ENCODE peak calls at places on chromosomes 7 and 10, in five cellular contexts. One of them, this sample, is unnamed.

GRCh38 chr7:29315302-29316270 is 121.0 kb downstream of the CHN2 start:
- DNase-seq in PC-9: no peak
- DNase-seq in esophagus muscularis mucosa: no peak
- DNase-seq in prostate gland: no peak
- DNase-seq in left ventricle myocardium inferior: no peak
- DNase-seq in this sample: no peak

GRCh38 chr7:130615583-130615982 is 53.0 kb downstream of the COPG2 start:
- DNase-seq in left ventricle myocardium inferior: no peak
- DNase-seq in PC-9: no peak
- DNase-seq in esophagus muscularis mucosa: no peak
- DNase-seq in prostate gland: no peak
- DNase-seq in this sample: no peak

GRCh38 chr10:129656642-129657041 is 189.6 kb downstream of the MGMT start:
- DNase-seq in left ventricle myocardium inferior: no peak
- DNase-seq in prostate gland: no peak
- DNase-seq in esophagus muscularis mucosa: peak; percentile 62
- DNase-seq in PC-9: no peak
- DNase-seq in this sample: no peak

GRCh38 chr7:69585169-69585568 is 13.1 kb upstream of the AUTS2 start:
- DNase-seq in esophagus muscularis mucosa: no peak
- DNase-seq in PC-9: no peak
- DNase-seq in left ventricle myocardium inferior: no peak
- DNase-seq in prostate gland: no peak
- DNase-seq in this sample: no peak

GRCh38 chr7:158795272-158795671 is 34.0 kb downstream of the ESYT2 start:
- DNase-seq in prostate gland: no peak
- DNase-seq in PC-9: no peak
- DNase-seq in left ventricle myocardium inferior: no peak
- DNase-seq in esophagus muscularis mucosa: no peak
- DNase-seq in this sample: no peak

GRCh38 chr10:102537367-102537766 is 33.6 kb downstream of the SUFU start:
- DNase-seq in esophagus muscularis mucosa: no peak
- DNase-seq in left ventricle myocardium inferior: no peak
- DNase-seq in prostate gland: no peak
- DNase-seq in PC-9: no peak
- DNase-seq in this sample: no peak

GRCh38 chr10:75531571-75532031 is 100.2 kb downstream of the LRMDA start:
- DNase-seq in esophagus muscularis mucosa: no peak
- DNase-seq in PC-9: no peak
- DNase-seq in prostate gland: no peak
- DNase-seq in left ventricle myocardium inferior: no peak
- DNase-seq in this sample: no peak

GRCh38 chr10:79320785-79321493 is 26.3 kb upstream of the PPIF start:
- DNase-seq in prostate gland: no peak
- DNase-seq in esophagus muscularis mucosa: no peak
- DNase-seq in left ventricle myocardium inferior: no peak
- DNase-seq in PC-9: peak; percentile 75
- DNase-seq in this sample: peak; percentile 50

GRCh38 chr7:70347880-70348279 is 749.6 kb downstream of the AUTS2 start:
- DNase-seq in esophagus muscularis mucosa: no peak
- DNase-seq in left ventricle myocardium inferior: no peak
- DNase-seq in prostate gland: no peak
- DNase-seq in PC-9: no peak
- DNase-seq in this sample: no peak

GRCh38 chr7:139127648-139128047 is 18.1 kb upstream of the ZC3HAV1 start:
- DNase-seq in left ventricle myocardium inferior: no peak
- DNase-seq in prostate gland: no peak
- DNase-seq in PC-9: no peak
- DNase-seq in esophagus muscularis mucosa: no peak
- DNase-seq in this sample: no peak

GRCh38 chr10:77104459-77104980 is 533.1 kb downstream of the KCNMA1 start:
- DNase-seq in esophagus muscularis mucosa: peak; percentile 95
- DNase-seq in prostate gland: no peak
- DNase-seq in PC-9: no peak
- DNase-seq in left ventricle myocardium inferior: peak; percentile 57
- DNase-seq in this sample: peak; percentile 86

GRCh38 chr7:23018747-23019146 is 4.8 kb upstream of the HYCC1 start:
- DNase-seq in prostate gland: no peak
- DNase-seq in left ventricle myocardium inferior: no peak
- DNase-seq in PC-9: no peak
- DNase-seq in esophagus muscularis mucosa: no peak
- DNase-seq in this sample: no peak

GRCh38 chr7:31120800-31121513 is 68.8 kb downstream of the ADCYAP1R1 start:
- DNase-seq in PC-9: no peak
- DNase-seq in left ventricle myocardium inferior: no peak
- DNase-seq in esophagus muscularis mucosa: peak; percentile 90
- DNase-seq in prostate gland: peak; percentile 2
- DNase-seq in this sample: no peak

GRCh38 chr10:22911889-22912762 is 15.7 kb upstream of the ARMC3 start:
- DNase-seq in left ventricle myocardium inferior: no peak
- DNase-seq in esophagus muscularis mucosa: no peak
- DNase-seq in prostate gland: no peak
- DNase-seq in PC-9: no peak
- DNase-seq in this sample: no peak

GRCh38 chr7:17580141-17580540 is 281.7 kb downstream of the AHR start:
- DNase-seq in esophagus muscularis mucosa: no peak
- DNase-seq in left ventricle myocardium inferior: no peak
- DNase-seq in PC-9: no peak
- DNase-seq in prostate gland: no peak
- DNase-seq in this sample: peak; percentile 48

GRCh38 chr10:23604613-23605012 is 165.7 kb downstream of the OTUD1 start:
- DNase-seq in left ventricle myocardium inferior: no peak
- DNase-seq in PC-9: no peak
- DNase-seq in prostate gland: no peak
- DNase-seq in esophagus muscularis mucosa: peak; percentile 19
- DNase-seq in this sample: no peak

GRCh38 chr7:37675739-37676138 is 7.8 kb upstream of the GPR141 start:
- DNase-seq in esophagus muscularis mucosa: no peak
- DNase-seq in left ventricle myocardium inferior: no peak
- DNase-seq in PC-9: no peak
- DNase-seq in prostate gland: no peak
- DNase-seq in this sample: no peak

GRCh38 chr7:157009170-157009777 is 1.2 kb downstream of the MNX1 start:
- DNase-seq in left ventricle myocardium inferior: no peak
- DNase-seq in prostate gland: no peak
- DNase-seq in PC-9: no peak
- DNase-seq in esophagus muscularis mucosa: no peak
- DNase-seq in this sample: no peak

GRCh38 chr7:107528461-107528860 is 35.3 kb downstream of the COG5 start:
- DNase-seq in left ventricle myocardium inferior: no peak
- DNase-seq in PC-9: peak; percentile 14
- DNase-seq in prostate gland: no peak
- DNase-seq in esophagus muscularis mucosa: no peak
- DNase-seq in this sample: peak; percentile 16

GRCh38 chr10:52216852-52217251 is 97.2 kb upstream of the DKK1 start:
- DNase-seq in esophagus muscularis mucosa: no peak
- DNase-seq in prostate gland: peak; percentile 5
- DNase-seq in left ventricle myocardium inferior: no peak
- DNase-seq in PC-9: no peak
- DNase-seq in this sample: peak; percentile 66

GRCh38 chr7:23662124-23662982 is 17.6 kb upstream of the FAM221A start:
- DNase-seq in PC-9: no peak
- DNase-seq in left ventricle myocardium inferior: no peak
- DNase-seq in esophagus muscularis mucosa: no peak
- DNase-seq in prostate gland: no peak
- DNase-seq in this sample: no peak

GRCh38 chr10:90935581-90936292 is 14.8 kb upstream of the ANKRD1 start:
- DNase-seq in PC-9: no peak
- DNase-seq in esophagus muscularis mucosa: no peak
- DNase-seq in left ventricle myocardium inferior: no peak
- DNase-seq in prostate gland: no peak
- DNase-seq in this sample: no peak

GRCh38 chr10:21627331-21627730 is 93.3 kb downstream of the MLLT10 start:
- DNase-seq in esophagus muscularis mucosa: no peak
- DNase-seq in PC-9: no peak
- DNase-seq in left ventricle myocardium inferior: no peak
- DNase-seq in prostate gland: no peak
- DNase-seq in this sample: no peak

GRCh38 chr7:44196450-44196872 is 4.3 kb upstream of the YKT6 start:
- DNase-seq in esophagus muscularis mucosa: no peak
- DNase-seq in left ventricle myocardium inferior: no peak
- DNase-seq in prostate gland: no peak
- DNase-seq in PC-9: peak; percentile 48
- DNase-seq in this sample: no peak

GRCh38 chr7:94059747-94060146 is 55.6 kb upstream of the BET1 start:
- DNase-seq in esophagus muscularis mucosa: no peak
- DNase-seq in PC-9: no peak
- DNase-seq in left ventricle myocardium inferior: no peak
- DNase-seq in prostate gland: no peak
- DNase-seq in this sample: no peak

GRCh38 chr7:52472006-52472405 is 563.4 kb upstream of the POM121L12 start:
- DNase-seq in prostate gland: no peak
- DNase-seq in PC-9: no peak
- DNase-seq in left ventricle myocardium inferior: no peak
- DNase-seq in esophagus muscularis mucosa: no peak
- DNase-seq in this sample: no peak

GRCh38 chr7:52479990-52480389 is 555.4 kb upstream of the POM121L12 start:
- DNase-seq in esophagus muscularis mucosa: no peak
- DNase-seq in prostate gland: no peak
- DNase-seq in PC-9: no peak
- DNase-seq in left ventricle myocardium inferior: no peak
- DNase-seq in this sample: no peak

DNA sequence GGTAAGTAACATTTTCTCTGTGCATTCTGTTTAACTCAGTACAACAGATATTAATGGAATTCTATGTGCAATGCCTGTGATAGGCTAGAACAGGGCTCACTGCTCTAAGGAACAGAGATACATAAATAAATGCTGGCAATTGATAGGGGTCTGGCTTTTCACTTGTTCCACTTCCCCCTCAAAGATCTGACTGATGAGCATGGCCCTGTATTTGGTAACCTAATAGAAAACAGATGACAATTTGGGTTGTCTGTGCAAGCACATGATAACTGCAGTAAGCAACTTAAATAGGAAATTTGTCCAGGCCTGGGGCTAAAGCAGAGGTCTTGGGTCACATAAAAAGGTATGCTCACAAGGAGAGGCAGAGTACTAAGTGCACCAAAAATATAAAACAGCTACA is 560.2 kb upstream of the POM121L12 start:
- DNase-seq in esophagus muscularis mucosa: no peak
- DNase-seq in left ventricle myocardium inferior: no peak
- DNase-seq in prostate gland: no peak
- DNase-seq in PC-9: no peak
- DNase-seq in this sample: no peak
- H3K27ac ChIP-seq in esophagus muscularis mucosa: no peak overlapping the region
- H3K27ac ChIP-seq in left ventricle myocardium inferior: no peak overlapping the region
- H3K27ac ChIP-seq in prostate gland: no peak overlapping the region
- H3K27ac ChIP-seq in PC-9: no peak overlapping the region
- H3K27ac ChIP-seq in this sample: no peak overlapping the region

DNA sequence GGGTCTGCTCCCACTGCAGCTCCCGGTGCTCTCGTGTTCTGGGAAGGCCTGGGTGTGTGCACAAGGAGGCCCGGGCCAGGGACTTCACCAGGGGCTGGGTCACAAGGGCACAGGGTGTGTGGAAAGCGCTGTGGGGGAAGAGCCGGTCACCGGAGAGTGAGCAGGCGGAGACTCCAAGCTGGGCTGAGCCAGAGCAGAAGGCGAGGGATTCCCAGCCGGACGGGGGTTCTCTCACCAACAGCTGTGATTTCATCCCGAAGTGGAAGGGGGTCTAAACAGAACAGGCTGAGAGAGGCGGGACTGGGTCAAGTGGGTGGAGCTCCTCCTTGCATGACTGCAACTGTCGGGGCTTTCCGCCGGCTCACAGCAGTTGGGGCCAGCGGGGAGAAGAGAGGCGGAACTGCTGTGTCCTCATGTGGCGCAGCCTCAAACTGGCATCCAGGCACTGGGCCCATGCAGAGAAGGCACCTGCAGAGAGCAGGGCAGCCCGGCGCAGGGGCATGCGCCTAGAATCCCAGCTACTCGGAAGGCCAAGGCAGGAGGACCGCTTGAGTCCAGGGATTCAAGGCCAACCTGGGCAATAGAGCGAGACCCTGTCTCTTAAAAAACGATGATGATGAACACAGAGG is 7.6 kb upstream of the ORAI2 start:
- DNase-seq in left ventricle myocardium inferior: peak; percentile 45
- DNase-seq in esophagus muscularis mucosa: no peak
- DNase-seq in PC-9: no peak
- DNase-seq in prostate gland: no peak
- DNase-seq in this sample: no peak
- H3K4me3 ChIP-seq in left ventricle myocardium inferior: no peak overlapping the region
- H3K4me3 ChIP-seq in esophagus muscularis mucosa: no peak overlapping the region
- H3K4me3 ChIP-seq in PC-9: no peak overlapping the region
- H3K4me3 ChIP-seq in prostate gland: no peak overlapping the region
- H3K4me3 ChIP-seq in this sample: no peak overlapping the region

GRCh38 chr7:6271091-6271658 is 1.2 kb downstream of the CYTH3 start:
- DNase-seq in left ventricle myocardium inferior: peak; percentile 53
- DNase-seq in PC-9: peak; percentile 48
- DNase-seq in esophagus muscularis mucosa: no peak
- DNase-seq in prostate gland: no peak
- DNase-seq in this sample: no peak

GRCh38 chr7:6269527-6269926 is 2.9 kb downstream of the CYTH3 start:
- DNase-seq in left ventricle myocardium inferior: no peak
- DNase-seq in esophagus muscularis mucosa: no peak
- DNase-seq in prostate gland: no peak
- DNase-seq in PC-9: no peak
- DNase-seq in this sample: no peak

GRCh38 chr7:6268023-6268908 is 4.2 kb downstream of the CYTH3 start:
- DNase-seq in prostate gland: peak; percentile 44
- DNase-seq in left ventricle myocardium inferior: no peak
- DNase-seq in esophagus muscularis mucosa: no peak
- DNase-seq in PC-9: no peak
- DNase-seq in this sample: no peak

GRCh38 chr7:6266699-6267098 is 5.7 kb downstream of the CYTH3 start:
- DNase-seq in left ventricle myocardium inferior: no peak
- DNase-seq in prostate gland: no peak
- DNase-seq in PC-9: no peak
- DNase-seq in esophagus muscularis mucosa: no peak
- DNase-seq in this sample: no peak

DNA sequence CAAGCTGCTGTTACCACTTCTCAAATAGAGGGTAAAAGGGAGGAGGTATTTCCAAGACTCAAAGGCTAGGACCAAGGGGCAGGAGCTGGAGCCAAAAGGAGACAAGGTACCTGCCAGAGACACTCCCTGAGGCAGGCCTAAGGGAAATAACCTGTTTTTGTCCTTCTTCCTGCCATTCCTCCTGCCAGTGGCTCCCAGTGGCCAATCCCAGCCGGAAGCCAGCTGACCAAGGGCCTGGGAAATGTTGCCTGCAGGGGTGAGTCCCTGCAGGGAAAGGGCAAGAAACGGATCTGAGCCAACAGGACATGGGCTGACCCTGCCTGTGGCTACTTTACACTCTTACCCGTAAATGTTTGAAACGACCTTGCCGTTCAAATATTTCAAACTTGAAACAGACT is 3.5 kb downstream of the CYTH3 start:
- DNase-seq in PC-9: no peak
- DNase-seq in prostate gland: no peak
- DNase-seq in left ventricle myocardium inferior: no peak
- DNase-seq in esophagus muscularis mucosa: no peak
- DNase-seq in this sample: no peak
- H3K27ac ChIP-seq in PC-9: no peak overlapping the region
- H3K27ac ChIP-seq in prostate gland: no peak overlapping the region
- H3K27ac ChIP-seq in left ventricle myocardium inferior: peak overlapping the region; percentile 86
- H3K27ac ChIP-seq in esophagus muscularis mucosa: peak overlapping the region; percentile 10
- H3K27ac ChIP-seq in this sample: no peak overlapping the region

DNA sequence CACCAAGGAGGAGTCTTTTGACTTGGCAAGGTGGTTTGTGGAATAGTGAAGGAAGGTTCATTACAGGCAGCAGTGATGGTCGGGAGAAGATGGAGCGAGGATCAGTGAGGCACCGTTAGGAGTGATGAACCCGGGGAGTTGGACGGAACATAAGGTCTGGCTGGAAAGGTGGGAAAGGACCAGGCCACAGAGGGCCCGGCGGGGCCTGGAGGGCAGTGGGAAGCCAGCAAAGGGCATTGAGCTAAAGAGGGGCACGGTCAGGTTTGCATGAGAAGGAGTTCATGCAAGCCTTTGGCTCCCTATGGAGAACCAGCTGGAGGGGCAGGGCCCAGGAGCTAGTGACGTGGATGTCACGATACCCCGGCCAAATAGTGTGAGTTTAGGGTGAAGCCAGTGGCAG is 46.2 kb upstream of the RABGEF1 start:
- DNase-seq in PC-9: no peak
- DNase-seq in prostate gland: no peak
- DNase-seq in esophagus muscularis mucosa: no peak
- DNase-seq in left ventricle myocardium inferior: no peak
- DNase-seq in this sample: no peak
- H3K4me3 ChIP-seq in PC-9: no peak overlapping the region
- H3K4me3 ChIP-seq in prostate gland: no peak overlapping the region
- H3K4me3 ChIP-seq in esophagus muscularis mucosa: no peak overlapping the region
- H3K4me3 ChIP-seq in left ventricle myocardium inferior: no peak overlapping the region
- H3K4me3 ChIP-seq in this sample: no peak overlapping the region